ENCODE peak calls at places on chromosomes 11 and 22, in six cellular contexts. M, J, V, X, H and B are unnamed samples.

GRCh38 chr11:36540998-36541397 is 26.8 kb upstream of the RAG1 start:
- DNase-seq in M (no peak), J (peak; percentile 15), V (peak; percentile 78), X (peak; percentile 5), H (no peak), B (no peak)

GRCh38 chr11:267491-267994 is 10.7 kb upstream of the NLRP6 start:
- DNase-seq in M (no peak), J (no peak), V (no peak), X (peak; percentile 61), H (no peak), B (no peak)

GRCh38 chr11:116986521-116987105 is 111.6 kb downstream of the SIK3 start:
- DNase-seq in M (no peak), J (peak; percentile 18), V (peak; percentile 65), X (no peak), H (no peak), B (no peak)

GRCh38 chr22:24810043-24810749 is 4.2 kb downstream of the SGSM1 start:
- DNase-seq in M (no peak), J (no peak), V (no peak), X (no peak), H (no peak), B (no peak)

GRCh38 chr11:1089738-1090599 is 15.3 kb downstream of the MUC2 start:
- DNase-seq in M (no peak), J (no peak), V (no peak), X (no peak), H (no peak), B (peak; percentile 82)

GRCh38 chr22:38455530-38456271 is 702 bp upstream of the KCNJ4 start:
- DNase-seq in M (peak; percentile 17), J (peak; percentile 41), V (peak; percentile 37), X (no peak), H (no peak), B (no peak)

GRCh38 chr11:9385288-9385902 is 943 bp downstream of the IPO7 start:
- DNase-seq in M (no peak), J (peak; percentile 29), V (no peak), X (no peak), H (no peak), B (no peak)

GRCh38 chr11:72618801-72619200 is 55.4 kb downstream of the PDE2A start:
- DNase-seq in M (no peak), J (no peak), V (peak; percentile 55), X (no peak), H (no peak), B (no peak)

GRCh38 chr11:104332110-104332509 is 168.2 kb upstream of the PDGFD start:
- DNase-seq in M (no peak), J (no peak), V (peak; percentile 35), X (no peak), H (no peak), B (no peak)

GRCh38 chr11:121385693-121386092 is 66.4 kb upstream of the SORL1 start:
- DNase-seq in M (no peak), J (no peak), V (no peak), X (no peak), H (no peak), B (no peak)

GRCh38 chr22:24178502-24179440 is 2.5 kb upstream of the SUSD2 start:
- DNase-seq in M (no peak), J (no peak), V (no peak), X (no peak), H (no peak), B (no peak)

GRCh38 chr11:18013790-18014507 is 1.1 kb upstream of the SERGEF start:
- DNase-seq in M (peak; percentile 21), J (no peak), V (peak; percentile 12), X (no peak), H (no peak), B (no peak)

GRCh38 chr22:44697423-44698179 is 4.4 kb upstream of the PRR5 start:
- DNase-seq in M (peak; percentile 77), J (peak; percentile 79), V (peak; percentile 68), X (peak; percentile 79), H (peak; percentile 87), B (peak; percentile 88)

GRCh38 chr11:9461760-9462134 is 935 bp downstream of the ZNF143 start:
- DNase-seq in M (no peak), J (no peak), V (peak; percentile 41), X (no peak), H (no peak), B (no peak)

GRCh38 chr11:7422544-7423331 is 62.6 kb upstream of the OLFML1 start:
- DNase-seq in M (no peak), J (no peak), V (no peak), X (no peak), H (no peak), B (no peak)

GRCh38 chr22:50027639-50028537 is 15.3 kb upstream of the IL17REL start:
- DNase-seq in M (peak; percentile 79), J (no peak), V (peak; percentile 20), X (no peak), H (peak; percentile 56), B (no peak)

GRCh38 chr11:43555811-43556210 is 124.7 kb upstream of the HSD17B12 start:
- DNase-seq in M (peak; percentile 30), J (no peak), V (peak; percentile 83), X (no peak), H (no peak), B (no peak)

GRCh38 chr11:99200720-99201119 is 180.0 kb downstream of the CNTN5 start:
- DNase-seq in M (no peak), J (no peak), V (no peak), X (no peak), H (no peak), B (no peak)

GRCh38 chr22:24440270-24440717 is 12.9 kb downstream of the ADORA2A start:
- DNase-seq in M (no peak), J (no peak), V (no peak), X (no peak), H (peak; percentile 89), B (peak; percentile 65)

GRCh38 chr11:130646881-130647280 is 198.4 kb downstream of the ADAMTS15 start:
- DNase-seq in M (no peak), J (no peak), V (no peak), X (no peak), H (no peak), B (no peak)

GRCh38 chr22:45965565-45965962 is 11.4 kb downstream of the WNT7B start:
- DNase-seq in M (no peak), J (no peak), V (no peak), X (no peak), H (no peak), B (no peak)

GRCh38 chr11:63929616-63930015 is 9.2 kb upstream of the NAA40 start:
- DNase-seq in M (peak; percentile 50), J (no peak), V (no peak), X (no peak), H (no peak), B (no peak)

GRCh38 chr11:44066732-44067131 is 662 bp downstream of the ACCS start:
- DNase-seq in M (peak; percentile 5), J (peak; percentile 24), V (peak; percentile 84), X (no peak), H (no peak), B (no peak)